ENCODE peak calls at places on chromosomes 2 and 18, in five cellular contexts. R is HepG2, A is upper lobe of left lung, I is K562, U is GM12878. Q is an unnamed sample. For H3K36me3, the result is how much of the 10 kb centered on the place peaks cover.

GRCh38 chr2:63840785-63841253 is 877 bp upstream of the UGP2 start:
- ATAC-seq in A (peak), I (peak), R (peak), U (peak), Q (peak)

GRCh38 chr2:168431301-168432024 is 24.6 kb upstream of the CERS6 start:
- ATAC-seq in I (no peak), A (no peak), U (peak), R (no peak), Q (no peak)

GRCh38 chr2:129467012-129467779 is 512.3 kb upstream of the RAB6C start:
- ATAC-seq in I (no peak), U (no peak), A (no peak), R (no peak), Q (no peak)

GRCh38 chr2:172113617-172114016 is 10.9 kb upstream of the DLX2 start:
- ATAC-seq in A (no peak), R (peak), U (peak), I (peak), Q (no peak)

GRCh38 chr18:2968559-2968958 is 44.4 kb downstream of the LPIN2 start:
- ATAC-seq in I (peak), A (peak), R (peak), U (no peak), Q (peak)

GRCh38 chr18:65016631-65017371 is 734.0 kb upstream of the CDH7 start:
- ATAC-seq in I (no peak), A (no peak), R (no peak), U (no peak), Q (no peak)

GRCh38 chr18:23837591-23837990 is 148.3 kb downstream of the LAMA3 start:
- ATAC-seq in U (peak), I (no peak), R (no peak), A (peak), Q (no peak)

GRCh38 chr2:141589314-141589713 is 541.5 kb downstream of the LRP1B start:
- ATAC-seq in I (no peak), U (no peak), A (no peak), R (no peak), Q (no peak)

GRCh38 chr2:85799215-85799956 is 45.6 kb downstream of the ATOH8 start:
- ATAC-seq in A (no peak), R (peak), U (no peak), I (no peak), Q (no peak)

GRCh38 chr18:47635416-47635815 is 295.0 kb downstream of the SMAD2 start:
- ATAC-seq in I (no peak), R (no peak), U (no peak), A (no peak), Q (no peak)

GRCh38 chr2:134679740-134680139 is 39.1 kb downstream of the TMEM163 start:
- ATAC-seq in R (no peak), A (peak), U (no peak), I (no peak), Q (no peak)

GRCh38 chr2:241734208-241734466 is 293 bp upstream of the D2HGDH start:
- ATAC-seq in R (peak), A (peak), I (peak), U (peak), Q (peak)

GRCh38 chr2:177295479-177295878 is 31.0 kb upstream of the NFE2L2 start:
- ATAC-seq in U (no peak), A (peak), I (no peak), R (no peak), Q (peak)

GRCh38 chr2:134155134-134155533 is 98.7 kb upstream of the MGAT5 start:
- ATAC-seq in U (peak), I (no peak), R (no peak), A (peak), Q (no peak)

GRCh38 chr2:215883799-215884198 is 129.6 kb downstream of the MREG start:
- ATAC-seq in I (no peak), U (peak), A (no peak), R (no peak), Q (no peak)

GRCh38 chr2:29878898-29879297 is 42.5 kb downstream of the ALK start:
- ATAC-seq in R (peak), U (no peak), A (no peak), I (no peak), Q (no peak)

GRCh38 chr2:18498531-18498930 is 61.9 kb downstream of the RDH14 start:
- ATAC-seq in R (no peak), I (no peak), A (no peak), U (no peak), Q (no peak)

GRCh38 chr2:232767866-232768265 is 8.5 kb downstream of the KCNJ13 start:
- ATAC-seq in R (no peak), A (no peak), I (no peak), U (no peak), Q (no peak)

GRCh38 chr18:36536426-36536825 is 238.9 kb downstream of the FHOD3 start:
- ATAC-seq in U (peak), R (no peak), A (no peak), I (no peak), Q (no peak)

GRCh38 chr2:69429491-69430183 is 7.6 kb downstream of the NFU1 start:
- ATAC-seq in I (no peak), U (no peak), R (no peak), A (no peak), Q (no peak)

GRCh38 chr2:223889133-223889769 is 51.9 kb upstream of the AP1S3 start:
- ATAC-seq in A (no peak), R (no peak), I (no peak), U (no peak), Q (no peak)

GRCh38 chr2:45585267-45585861 is 25.7 kb downstream of the SRBD1 start:
- ATAC-seq in I (peak), R (peak), U (peak), A (peak), Q (peak)

GRCh38 chr2:237672731-237673129 is 45.3 kb downstream of the LRRFIP1 start:
- ATAC-seq in A (no peak), R (no peak), I (no peak), U (no peak), Q (no peak)

GRCh38 chr2:237673130-237673921 is 45.9 kb downstream of the LRRFIP1 start:
- ATAC-seq in A (peak), I (peak), R (peak), U (peak), Q (no peak)

GRCh38 chr2:237677951-237678481 is 50.6 kb downstream of the LRRFIP1 start:
- ATAC-seq in A (peak), U (no peak), I (peak), R (no peak), Q (peak)

GRCh38 chr2:237674731-237675276 is 47.4 kb downstream of the LRRFIP1 start:
- ATAC-seq in U (peak), I (peak), A (peak), R (peak), Q (peak)

GRCh38 chr2:237675326-237675725 is 47.9 kb downstream of the LRRFIP1 start:
- ATAC-seq in I (no peak), A (no peak), R (no peak), U (no peak), Q (no peak)
- TF ChIP-seq EP300 in I (no peak), A (no peak), R (no peak), U (no peak), Q (no peak)

GRCh38 chr2:119372778-119373568 is 6.2 kb downstream of the DBI start:
- ATAC-seq in R (peak), A (no peak), I (no peak), U (peak), Q (no peak)
- H3K36me3 ChIP-seq in R (under half), A (under half), I (under half), U (under half), Q (under half)

DNA sequence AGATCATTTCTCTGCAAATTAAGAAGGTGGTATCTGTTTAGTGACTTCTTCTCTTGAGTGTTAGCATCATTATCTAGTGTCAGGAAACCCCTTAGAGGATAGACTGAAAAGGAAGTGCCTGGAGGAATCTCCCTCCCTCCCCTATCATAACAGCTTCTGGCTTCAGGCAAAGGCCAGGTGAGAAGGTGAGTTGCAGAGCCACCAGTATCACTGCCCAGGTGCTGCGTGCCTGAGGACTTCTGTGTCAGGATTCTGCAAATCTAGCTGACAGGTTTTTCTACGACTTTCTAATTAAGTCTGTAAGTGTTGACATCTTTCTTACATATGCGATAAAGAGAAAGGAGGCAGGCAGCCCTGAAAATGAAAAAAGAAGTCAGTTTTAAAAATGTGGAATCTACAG is 111.9 kb downstream of the CCDC85A start:
- ATAC-seq in I (no peak), U (no peak), R (no peak), A (no peak), Q (no peak)
- TF ChIP-seq EP300 in I (no peak), U (no peak), R (no peak), A (no peak), Q (no peak)

DNA sequence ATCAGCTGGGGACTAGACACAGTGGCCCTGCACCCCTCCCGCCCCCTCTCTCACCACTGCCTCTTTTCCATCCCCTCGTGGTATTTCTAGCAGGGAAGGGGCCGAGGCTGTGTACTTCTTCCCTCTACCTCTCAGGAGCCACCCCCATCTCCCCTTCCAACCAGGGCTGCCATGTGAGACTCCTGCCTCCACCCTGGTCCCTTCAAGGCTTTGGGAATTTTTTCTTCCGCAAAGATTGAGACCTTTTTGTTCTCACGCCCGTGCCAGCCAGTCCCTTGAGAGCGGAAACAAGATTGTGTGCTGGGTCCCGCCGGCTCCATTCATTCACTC is 39.1 kb downstream of the LPIN1 start:
- ATAC-seq in I (no peak), U (no peak), A (no peak), R (no peak), Q (no peak)
- H3K36me3 ChIP-seq in I (half or more), U (under half), A (under half), R (under half), Q (half or more)

Q was measured in gastroesophageal sphincter.